ENCODE peak calls at places on chromosomes 5 and 9, in ten cellular contexts. S, N, Q, Z, F, U, P, A, D and L are unnamed samples.
A peak's percentile ranks its signal among the peaks of the same experiment; 100 is the strongest.

GRCh38 chr9:92619601-92620300 is 50.2 kb downstream of the IPPK start:
- DNase-seq in S (no peak), N (peak; percentile 61), Q (no peak), Z (no peak), F (no peak), U (no peak), P (no peak), A (no peak), D (no peak), L (peak; percentile 22)

GRCh38 chr5:150544606-150545219 is 36.8 kb downstream of the NDST1 start:
- DNase-seq in S (peak; percentile 56), N (peak; percentile 80), Q (peak; percentile 98), Z (peak; percentile 96), F (no peak), U (peak; percentile 91), P (no peak), A (peak; percentile 80), D (peak; percentile 90), L (peak; percentile 82)

GRCh38 chr9:38443181-38443580 is 18.9 kb upstream of the IGFBPL1 start:
- DNase-seq in S (no peak), N (no peak), Q (no peak), Z (no peak), F (no peak), U (no peak), P (peak; percentile 62), A (no peak), D (no peak), L (peak; percentile 47)

GRCh38 chr5:141753971-141754713 is 72.1 kb upstream of the ARAP3 start:
- DNase-seq in S (no peak), N (no peak), Q (no peak), Z (no peak), F (no peak), U (peak; percentile 62), P (no peak), A (peak; percentile 13), D (no peak), L (peak; percentile 29)

GRCh38 chr5:73754254-73754653 is 128.3 kb downstream of the ARHGEF28 start:
- DNase-seq in S (no peak), N (no peak), Q (no peak), Z (no peak), F (no peak), U (no peak), P (no peak), A (no peak), D (no peak), L (no peak)

GRCh38 chr9:123111977-123112869 is 78.8 kb downstream of the GPR21 start:
- DNase-seq in S (no peak), N (no peak), Q (no peak), Z (peak; percentile 33), F (no peak), U (no peak), P (peak; percentile 78), A (no peak), D (no peak), L (peak; percentile 53)

GRCh38 chr5:116858705-116859333 is 284.2 kb upstream of the SEMA6A start:
- DNase-seq in S (no peak), N (no peak), Q (no peak), Z (no peak), F (no peak), U (no peak), P (no peak), A (no peak), D (no peak), L (no peak)

GRCh38 chr5:62698756-62699155 is 120.1 kb downstream of the LRRC70 start:
- DNase-seq in S (no peak), N (no peak), Q (no peak), Z (no peak), F (no peak), U (no peak), P (no peak), A (no peak), D (no peak), L (no peak)

GRCh38 chr9:81661339-81661738 is 28.0 kb downstream of the TLE1 start:
- DNase-seq in S (no peak), N (no peak), Q (no peak), Z (no peak), F (peak; percentile 45), U (no peak), P (no peak), A (no peak), D (no peak), L (no peak)

GRCh38 chr5:173712609-173713176 is 96.2 kb upstream of the BOD1 start:
- DNase-seq in S (no peak), N (no peak), Q (no peak), Z (no peak), F (no peak), U (no peak), P (no peak), A (no peak), D (no peak), L (no peak)

GRCh38 chr5:3365501-3366215 is 230.0 kb upstream of the IRX1 start:
- DNase-seq in S (no peak), N (no peak), Q (no peak), Z (no peak), F (no peak), U (no peak), P (no peak), A (no peak), D (no peak), L (no peak)

GRCh38 chr9:87725900-87726709 is at the start of gene CTSL:
- DNase-seq in S (peak; percentile 86), N (peak; percentile 98), Q (peak; percentile 18), Z (no peak), F (no peak), U (peak; percentile 86), P (peak; percentile 97), A (peak; percentile 46), D (peak; percentile 90), L (peak; percentile 85)

GRCh38 chr5:148968311-148968710 is 94.6 kb downstream of the SH3TC2 start:
- DNase-seq in S (no peak), N (no peak), Q (no peak), Z (no peak), F (no peak), U (no peak), P (no peak), A (no peak), D (no peak), L (no peak)

GRCh38 chr5:147855774-147856069 is 22.8 kb upstream of the SCGB3A2 start:
- DNase-seq in S (no peak), N (no peak), Q (no peak), Z (no peak), F (no peak), U (no peak), P (no peak), A (no peak), D (no peak), L (no peak)
- TF ChIP-seq POLR2AphosphoS5 in S (no peak), N (no peak), Q (no peak), Z (no peak), F (no peak), U (no peak), P (no peak), A (no peak), D (no peak), L (no peak)

GRCh38 chr5:86786955-86787354 is 169.2 kb downstream of the COX7C start:
- DNase-seq in S (no peak), N (no peak), Q (no peak), Z (no peak), F (no peak), U (peak; percentile 24), P (no peak), A (no peak), D (no peak), L (no peak)
- TF ChIP-seq POLR2AphosphoS5 in S (no peak), N (no peak), Q (no peak), Z (no peak), F (no peak), U (no peak), P (no peak), A (no peak), D (no peak), L (no peak)

DNA sequence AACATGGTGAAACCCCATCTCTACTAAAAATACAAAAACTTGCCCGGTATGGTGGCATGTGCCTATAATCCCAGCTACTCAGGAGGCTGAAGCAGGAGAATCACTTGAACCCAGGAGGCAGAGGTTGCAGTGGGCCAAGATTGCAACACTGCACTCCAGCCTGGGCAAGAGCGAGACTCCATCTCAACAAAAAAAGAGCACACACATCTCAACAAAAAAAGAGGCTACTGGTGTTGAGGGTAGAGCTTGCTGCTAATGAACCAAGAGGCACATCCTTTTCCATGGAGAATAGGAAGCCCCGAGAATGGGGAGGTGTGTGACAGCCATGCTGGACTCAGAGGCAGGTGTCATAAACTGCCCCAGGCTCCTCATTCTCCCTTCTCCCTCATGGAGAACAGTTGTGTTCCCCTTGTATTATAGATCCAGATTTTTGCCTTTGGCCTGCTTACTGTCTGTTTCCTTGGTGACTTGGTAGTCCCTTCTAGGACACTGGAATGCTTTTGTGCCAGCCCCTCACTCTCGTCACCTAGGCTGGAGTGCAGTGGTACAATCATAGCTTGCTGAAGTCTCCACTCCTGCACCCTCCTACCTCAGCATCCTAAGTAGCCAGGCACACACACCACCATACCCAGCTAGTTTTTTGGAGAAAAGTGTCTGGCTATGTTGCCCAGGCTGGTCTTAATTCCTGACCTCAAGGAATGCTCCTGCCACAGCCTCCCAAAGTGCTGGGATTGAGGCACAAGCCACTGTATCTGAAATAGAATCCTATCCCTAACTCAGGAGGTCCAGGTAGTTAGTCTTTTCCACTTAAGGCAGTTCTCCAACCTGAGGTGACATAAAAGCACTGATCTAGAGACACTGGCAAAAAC is 5.1 kb downstream of the RPL12 start:
- DNase-seq in S (no peak), N (no peak), Q (no peak), Z (no peak), F (no peak), U (peak; percentile 43), P (no peak), A (peak; percentile 35), D (no peak), L (no peak)
- TF ChIP-seq POLR2AphosphoS5 in S (no peak), N (no peak), Q (peak; percentile 74), Z (peak; percentile 79), F (no peak), U (peak; percentile 55), P (no peak), A (peak; percentile 72), D (no peak), L (no peak)

GRCh38 chr9:136502196-136502595 is 19.4 kb upstream of the SEC16A start:
- DNase-seq in S (no peak), N (no peak), Q (no peak), Z (no peak), F (no peak), U (no peak), P (no peak), A (no peak), D (no peak), L (no peak)

GRCh38 chr9:136499071-136499934 is 16.5 kb upstream of the SEC16A start:
- DNase-seq in S (no peak), N (no peak), Q (no peak), Z (no peak), F (no peak), U (no peak), P (no peak), A (no peak), D (no peak), L (no peak)

GRCh38 chr9:136499935-136500910 is 17.4 kb upstream of the SEC16A start:
- DNase-seq in S (no peak), N (no peak), Q (no peak), Z (no peak), F (no peak), U (no peak), P (no peak), A (no peak), D (no peak), L (no peak)

GRCh38 chr9:136502940-136503550 is 20.2 kb upstream of the SEC16A start:
- DNase-seq in S (no peak), N (no peak), Q (no peak), Z (no peak), F (no peak), U (no peak), P (no peak), A (no peak), D (no peak), L (no peak)

GRCh38 chr9:136501686-136502085 is 18.8 kb upstream of the SEC16A start:
- DNase-seq in S (no peak), N (no peak), Q (no peak), Z (no peak), F (no peak), U (no peak), P (no peak), A (no peak), D (no peak), L (no peak)
- TF ChIP-seq POLR2AphosphoS5 in S (no peak), N (no peak), Q (no peak), Z (no peak), F (no peak), U (no peak), P (no peak), A (no peak), D (no peak), L (no peak)